ENCODE peak calls at places on chromosomes 4 and X, in five cellular contexts. P is transverse colon; J is fibroblast of pulmonary artery; R is lower lobe of right lung; N is CD8-positive, alpha-beta T cell. L is an unnamed sample.

GRCh38 chrX:20116087-20116574 is 576 bp downstream of the MAP7D2 start:
- DNase-seq in P (no peak), J (no peak), R (no peak), N (no peak), L (no peak)

GRCh38 chr4:41281038-41281634 is 24.4 kb downstream of the UCHL1 start:
- DNase-seq in P (peak), J (peak), R (no peak), N (no peak), L (no peak)

GRCh38 chrX:150038977-150039599 is 100.8 kb upstream of the EOLA2 start:
- DNase-seq in P (no peak), J (no peak), R (no peak), N (no peak), L (no peak)

GRCh38 chrX:13147147-13147546 is 102.7 kb upstream of the FAM9C start:
- DNase-seq in P (no peak), J (no peak), R (no peak), N (no peak), L (no peak)

GRCh38 chrX:74363914-74364313 is 57.4 kb upstream of the SLC16A2 start:
- DNase-seq in P (no peak), J (no peak), R (no peak), N (no peak), L (no peak)

GRCh38 chr4:87524456-87524855 is 4.7 kb downstream of the SPARCL1 start:
- DNase-seq in P (no peak), J (no peak), R (no peak), N (no peak), L (no peak)

GRCh38 chrX:38166478-38167083 is 54.1 kb downstream of the SRPX start:
- DNase-seq in P (no peak), J (peak), R (no peak), N (no peak), L (no peak)

GRCh38 chr4:41709844-41710481 is 38.6 kb downstream of the PHOX2B start:
- DNase-seq in P (no peak), J (peak), R (no peak), N (no peak), L (no peak)

GRCh38 chrX:83469551-83469950 is 38.5 kb upstream of the POU3F4 start:
- DNase-seq in P (peak), J (peak), R (no peak), N (no peak), L (no peak)

GRCh38 chrX:40102393-40103381 is 4.9 kb upstream of the BCOR start:
- DNase-seq in P (no peak), J (no peak), R (no peak), N (no peak), L (no peak)

GRCh38 chr4:477686-478085 is 21.3 kb downstream of the ZNF721 start:
- DNase-seq in P (no peak), J (no peak), R (no peak), N (no peak), L (no peak)

GRCh38 chrX:85052636-85053343 is 49.1 kb downstream of the APOOL start:
- DNase-seq in P (no peak), J (peak), R (no peak), N (no peak), L (no peak)

GRCh38 chr4:77120888-77121508 is 36.0 kb upstream of the CCNG2 start:
- DNase-seq in P (no peak), J (no peak), R (no peak), N (no peak), L (no peak)

GRCh38 chr4:72112514-72113156 is 80.8 kb downstream of the NPFFR2 start:
- DNase-seq in P (no peak), J (peak), R (no peak), N (no peak), L (no peak)

GRCh38 chrX:13074297-13075262 is 30.2 kb upstream of the FAM9C start:
- DNase-seq in P (no peak), J (no peak), R (no peak), N (no peak), L (no peak)

GRCh38 chrX:6067600-6067999 is 161.1 kb downstream of the NLGN4X start:
- DNase-seq in P (no peak), J (no peak), R (no peak), N (no peak), L (no peak)

GRCh38 chrX:112832481-112833095 is 8.0 kb downstream of the AMOT start:
- DNase-seq in P (peak), J (no peak), R (peak), N (no peak), L (no peak)

GRCh38 chr4:177033632-177034031 is 240.9 kb upstream of the VEGFC start:
- DNase-seq in P (no peak), J (no peak), R (no peak), N (no peak), L (no peak)

GRCh38 chr4:177032341-177032740 is 239.6 kb upstream of the VEGFC start:
- DNase-seq in P (no peak), J (no peak), R (no peak), N (no peak), L (no peak)

DNA sequence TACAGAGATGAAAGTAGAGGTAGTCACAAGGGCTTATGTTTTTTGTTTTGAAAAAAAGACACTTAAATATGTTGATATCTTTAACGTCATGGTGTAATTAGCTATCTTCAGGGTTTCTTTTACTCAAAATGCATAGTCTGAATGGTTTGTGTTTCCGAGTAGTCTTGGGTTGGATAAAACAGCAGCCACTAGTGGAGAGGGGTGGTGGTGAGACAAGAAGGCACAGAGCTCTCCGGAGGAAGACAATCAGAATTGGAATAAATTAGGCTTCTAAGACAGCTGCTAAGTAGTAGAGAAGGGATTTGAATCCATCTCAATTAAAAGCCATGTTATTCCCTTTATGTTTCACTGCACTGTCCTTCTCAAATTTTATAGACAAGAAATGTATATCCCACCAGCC is 240.4 kb upstream of the VEGFC start:
- DNase-seq in P (no peak), J (no peak), R (no peak), N (no peak), L (no peak)
- TF ChIP-seq CTCF in P (no peak), J (peak), R (no peak), N (no peak), L (no peak)

GRCh38 chr4:185236155-185236503 is 26.7 kb downstream of the SNX25 start:
- DNase-seq in P (no peak), J (no peak), R (no peak), N (no peak), L (no peak)

GRCh38 chr4:185227713-185228278 is 18.4 kb downstream of the SNX25 start:
- DNase-seq in P (no peak), J (no peak), R (no peak), N (no peak), L (no peak)

GRCh38 chr4:185229021-185229818 is 19.8 kb downstream of the SNX25 start:
- DNase-seq in P (no peak), J (no peak), R (peak), N (no peak), L (no peak)

GRCh38 chr4:185235480-185236154 is 26.2 kb downstream of the SNX25 start:
- DNase-seq in P (peak), J (peak), R (no peak), N (no peak), L (no peak)

DNA sequence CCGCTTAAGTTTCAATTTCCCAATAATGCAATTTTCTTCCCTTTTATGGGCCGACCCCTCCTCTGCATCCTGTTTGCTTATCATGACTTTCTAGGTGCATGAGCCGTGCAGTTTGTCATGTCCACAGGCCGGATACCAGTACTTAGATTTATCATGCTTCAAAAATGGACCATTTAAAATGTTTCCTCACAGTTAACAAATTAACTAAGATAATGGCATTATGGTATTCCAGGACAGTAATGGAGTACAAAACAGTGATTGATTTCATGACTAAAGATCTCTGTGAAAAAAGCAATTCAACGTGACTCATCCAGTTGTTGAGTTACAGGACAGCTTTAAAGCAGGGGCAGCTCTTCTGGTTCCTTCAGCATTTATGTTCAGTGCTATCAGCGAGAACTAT is 23.0 kb downstream of the SNX25 start:
- DNase-seq in P (no peak), J (no peak), R (no peak), N (no peak), L (no peak)
- TF ChIP-seq CTCF in P (no peak), J (no peak), R (no peak), N (no peak), L (no peak)

GRCh38 chrX:25442501-25442900 is 426.7 kb upstream of the ARX start:
- DNase-seq in P (no peak), J (peak), R (no peak), N (no peak), L (no peak)
- TF ChIP-seq CTCF in P (no peak), J (no peak), R (no peak), N (no peak), L (no peak)

GRCh38 chr4:48431401-48431800 is 51.7 kb upstream of the SLC10A4 start:
- DNase-seq in P (no peak), J (no peak), R (no peak), N (no peak), L (no peak)
- TF ChIP-seq CTCF in P (no peak), J (no peak), R (no peak), N (no peak), L (no peak)

DNA sequence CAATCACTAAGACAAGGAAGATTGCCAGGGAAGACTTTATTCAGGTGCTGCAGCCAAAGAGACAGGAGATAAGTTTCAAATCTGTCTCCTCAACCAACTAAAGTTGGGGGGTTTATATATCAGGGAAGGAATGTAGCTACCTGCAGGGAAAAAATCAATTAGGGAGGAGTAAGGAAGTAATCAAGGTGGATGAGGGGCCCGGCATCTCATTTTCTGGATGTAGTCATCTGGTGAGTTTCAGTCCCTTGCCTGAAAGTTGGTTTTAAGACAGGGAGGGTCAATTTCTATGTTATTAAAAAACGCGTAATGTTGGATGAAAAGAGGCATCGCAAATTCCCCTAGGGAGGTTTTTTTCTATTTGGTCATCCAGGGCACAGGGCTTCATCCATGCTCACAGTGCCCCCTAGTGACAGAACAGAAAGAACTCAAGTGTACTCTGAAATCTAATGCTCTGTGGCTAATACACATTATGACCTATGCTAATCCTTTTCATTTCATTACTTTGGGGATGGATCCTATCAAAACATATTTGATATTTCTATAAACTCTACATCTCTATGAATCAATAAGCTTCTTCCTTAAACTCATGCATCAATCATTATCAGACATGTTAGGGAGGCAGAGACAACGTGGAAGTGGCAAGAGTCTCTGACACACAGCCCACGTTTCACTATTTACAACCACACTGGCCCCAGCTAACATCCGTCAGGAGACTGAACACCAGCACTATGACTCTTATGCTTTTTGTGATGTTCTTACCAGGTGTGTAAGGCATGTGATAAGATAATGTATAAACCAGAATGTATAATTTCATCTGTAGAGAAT is 1577.0 kb upstream of the TENM3 start:
- DNase-seq in P (no peak), J (peak), R (no peak), N (no peak), L (no peak)
- TF ChIP-seq CTCF in P (no peak), J (peak), R (peak), N (peak), L (no peak)

GRCh38 chr4:89021678-89022077 is 35.3 kb downstream of the FAM13A start:
- DNase-seq in P (no peak), J (no peak), R (no peak), N (no peak), L (no peak)
- TF ChIP-seq CTCF in P (no peak), J (no peak), R (no peak), N (no peak), L (no peak)

DNA sequence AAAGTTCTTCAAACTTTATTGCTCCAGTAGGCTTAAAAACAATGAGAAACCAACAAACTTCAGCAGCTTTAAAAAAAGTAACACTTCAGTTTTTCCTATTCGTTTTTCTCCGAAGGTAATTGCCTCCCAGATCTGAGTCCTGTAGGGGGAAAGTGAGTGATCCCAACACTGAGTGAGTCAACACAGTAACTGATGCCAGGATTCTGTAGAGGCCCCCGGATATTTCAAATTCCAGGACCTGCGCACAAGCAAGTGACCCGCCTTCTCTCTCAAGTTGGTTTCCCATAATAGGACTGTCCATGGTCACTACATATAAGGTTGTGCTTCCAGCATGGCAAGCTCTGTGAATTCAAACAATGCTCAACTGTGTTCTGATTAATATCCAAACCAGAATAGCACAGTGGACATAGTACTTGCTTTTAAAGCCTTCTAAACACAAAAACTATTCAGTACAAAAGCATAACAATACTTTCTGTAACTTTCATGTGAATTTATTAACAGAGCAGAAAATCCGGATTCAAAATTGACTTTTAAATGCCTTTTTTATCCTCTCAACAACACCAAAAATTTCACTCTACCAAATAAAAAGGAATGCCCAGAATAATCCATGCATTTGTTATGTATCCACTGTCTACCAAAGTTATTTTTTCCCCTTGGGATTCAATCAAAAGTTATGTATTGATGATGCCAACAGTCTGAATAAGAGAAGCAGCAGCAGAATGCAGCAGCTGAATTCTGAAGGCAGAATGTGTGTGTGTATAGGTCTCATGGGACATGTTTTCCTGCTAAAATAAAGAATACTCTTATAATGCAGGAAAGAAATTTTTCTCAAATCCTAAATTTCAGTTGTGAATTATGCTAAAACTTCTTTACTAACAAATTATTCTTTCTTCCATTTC is at the start of gene DMD:
- DNase-seq in P (peak), J (peak), R (peak), N (no peak), L (no peak)
- TF ChIP-seq CTCF in P (no peak), J (no peak), R (no peak), N (no peak), L (no peak)

DNA sequence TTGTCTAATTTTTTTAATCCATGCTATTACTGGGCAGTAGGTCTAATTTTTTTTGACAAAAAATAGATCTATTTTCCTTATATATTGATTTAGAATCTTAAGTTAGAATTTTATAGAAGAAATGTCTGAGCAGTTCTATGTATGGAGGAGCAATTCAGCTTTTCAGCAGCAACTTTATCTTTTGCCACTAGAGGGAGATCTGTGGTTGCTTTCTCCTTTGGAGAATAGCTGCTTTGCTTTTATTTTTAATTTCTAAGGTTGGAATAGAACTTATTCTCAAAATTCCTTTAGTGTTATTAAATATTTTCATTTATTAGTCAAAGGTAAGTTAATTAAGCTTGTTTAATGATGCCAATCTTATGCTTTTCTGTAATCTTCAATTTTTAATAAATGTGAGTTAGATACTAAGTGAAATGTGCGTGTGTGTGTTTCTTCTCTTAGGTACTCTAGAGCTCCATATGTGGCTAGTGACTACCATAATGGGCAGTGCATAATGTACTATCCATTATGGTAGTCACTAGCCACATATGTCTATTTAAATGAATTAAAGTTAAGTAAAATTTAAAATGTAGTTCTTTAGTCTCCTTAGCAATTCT is 29.3 kb downstream of the FAM199X start:
- DNase-seq in P (no peak), J (peak), R (no peak), N (no peak), L (no peak)
- TF ChIP-seq CTCF in P (peak), J (peak), R (peak), N (peak), L (peak)